ENCODE peak calls at places on chromosomes 3 and 15, in four cellular contexts. One of them, this sample, is unnamed.

GRCh38 chr3:133162906-133163305 is 124.7 kb downstream of the TMEM108 start:
- DNase-seq in body of pancreas: no peak
- DNase-seq in astrocyte of the hippocampus: peak
- DNase-seq in NCI-H1105 treated with DMSO at 0.1 percent for 48 hours: no peak
- DNase-seq in this sample: no peak

GRCh38 chr15:48559270-48559669 is 86.2 kb downstream of the FBN1 start:
- DNase-seq in body of pancreas: no peak
- DNase-seq in astrocyte of the hippocampus: peak
- DNase-seq in NCI-H1105 treated with DMSO at 0.1 percent for 48 hours: no peak
- DNase-seq in this sample: peak

GRCh38 chr15:44490628-44491027 is 46.3 kb upstream of the EIF3J start:
- DNase-seq in body of pancreas: no peak
- DNase-seq in astrocyte of the hippocampus: peak
- DNase-seq in NCI-H1105 treated with DMSO at 0.1 percent for 48 hours: no peak
- DNase-seq in this sample: peak

GRCh38 chr3:127467386-127467785 is 123.1 kb downstream of the TPRA1 start:
- DNase-seq in body of pancreas: no peak
- DNase-seq in astrocyte of the hippocampus: no peak
- DNase-seq in NCI-H1105 treated with DMSO at 0.1 percent for 48 hours: no peak
- DNase-seq in this sample: no peak

GRCh38 chr3:108125550-108126071 is 34.8 kb upstream of the CD47 start:
- DNase-seq in body of pancreas: no peak
- DNase-seq in astrocyte of the hippocampus: no peak
- DNase-seq in NCI-H1105 treated with DMSO at 0.1 percent for 48 hours: peak
- DNase-seq in this sample: no peak

GRCh38 chr15:61049934-61050333 is 179.2 kb downstream of the RORA start:
- DNase-seq in body of pancreas: no peak
- DNase-seq in astrocyte of the hippocampus: peak
- DNase-seq in NCI-H1105 treated with DMSO at 0.1 percent for 48 hours: no peak
- DNase-seq in this sample: peak

GRCh38 chr15:65512807-65513416 is 4.6 kb downstream of the DPP8 start:
- DNase-seq in body of pancreas: peak
- DNase-seq in astrocyte of the hippocampus: peak
- DNase-seq in NCI-H1105 treated with DMSO at 0.1 percent for 48 hours: no peak
- DNase-seq in this sample: no peak

GRCh38 chr15:35499723-35500122 is 46.2 kb downstream of the DPH6 start:
- DNase-seq in body of pancreas: no peak
- DNase-seq in astrocyte of the hippocampus: no peak
- DNase-seq in NCI-H1105 treated with DMSO at 0.1 percent for 48 hours: no peak
- DNase-seq in this sample: no peak

GRCh38 chr3:173869786-173870185 is 472.2 kb downstream of the NLGN1 start:
- DNase-seq in body of pancreas: no peak
- DNase-seq in astrocyte of the hippocampus: no peak
- DNase-seq in NCI-H1105 treated with DMSO at 0.1 percent for 48 hours: no peak
- DNase-seq in this sample: no peak

This sample was measured in kidney tubule cell.